ENCODE peak calls at places on chromosomes 11 and 22, in ten cellular contexts. V is HEK293T; Z is fibroblast of lung; Q is T-helper 9 cell; S is amygdala; W is breast epithelium; P is CD4-positive, CD25-positive, alpha-beta regulatory T cell; J is GM19239; U is GM12891; O is EL. M is an unnamed sample.

GRCh38 chr22:41782316-41782715 is 18.2 kb upstream of the CCDC134 start:
- DNase-seq in P (no peak), S (no peak), U (no peak), J (no peak), Z (no peak), V (no peak), O (no peak), Q (peak), W (no peak), M (no peak)

GRCh38 chr11:70915158-70915795 is 337.1 kb downstream of the SHANK2 start:
- DNase-seq in S (no peak), P (no peak), Z (no peak), V (no peak), U (no peak), W (peak), Q (no peak), O (no peak), J (no peak), M (no peak)

GRCh38 chr11:48011125-48012050 is 31.0 kb downstream of the PTPRJ start:
- DNase-seq in V (no peak), Z (no peak), Q (no peak), S (no peak), U (no peak), P (no peak), W (no peak), O (no peak), J (no peak), M (no peak)

GRCh38 chr11:9700105-9700801 is 36.4 kb downstream of the SWAP70 start:
- DNase-seq in V (no peak), W (no peak), O (no peak), Q (no peak), S (no peak), U (no peak), P (no peak), Z (no peak), J (no peak), M (no peak)

GRCh38 chr11:66878554-66878953 is 21.7 kb downstream of the LRFN4 start:
- DNase-seq in S (no peak), U (no peak), J (no peak), P (no peak), W (no peak), Z (no peak), O (no peak), Q (no peak), V (no peak), M (no peak)

GRCh38 chr11:18310800-18311340 is 11.1 kb downstream of the HPS5 start:
- DNase-seq in Q (no peak), V (no peak), O (no peak), W (no peak), Z (peak), J (no peak), P (no peak), U (no peak), S (no peak), M (no peak)

GRCh38 chr22:21443735-21444421 is 23.3 kb upstream of the TMEM191C start:
- DNase-seq in U (no peak), W (peak), Z (no peak), S (no peak), V (no peak), P (no peak), Q (no peak), J (no peak), O (no peak), M (no peak)

GRCh38 chr11:64759722-64760719 is at the start of gene PYGM:
- DNase-seq in Z (peak), O (no peak), Q (no peak), P (no peak), V (no peak), W (peak), U (no peak), S (peak), J (no peak), M (no peak)

GRCh38 chr11:65911682-65912568 is 6.9 kb downstream of the C11orf68 start:
- DNase-seq in U (no peak), S (no peak), V (peak), Z (peak), Q (no peak), W (no peak), O (peak), P (no peak), J (no peak), M (peak)

GRCh38 chr22:29258407-29259252 is 9.2 kb downstream of the RHBDD3 start:
- DNase-seq in O (no peak), U (no peak), W (no peak), Z (no peak), V (no peak), P (no peak), S (no peak), J (no peak), Q (no peak), M (no peak)

GRCh38 chr22:37775785-37776638 is 31.7 kb upstream of the GCAT start:
- DNase-seq in U (no peak), J (no peak), O (peak), Z (peak), S (no peak), W (no peak), V (no peak), Q (no peak), P (no peak), M (peak)

GRCh38 chr11:121471167-121471566 is 18.4 kb upstream of the SORL1-AS1 start:
- DNase-seq in V (no peak), U (no peak), P (no peak), J (no peak), S (no peak), W (no peak), Z (no peak), O (no peak), Q (no peak), M (no peak)

GRCh38 chr22:47651216-47651987 is 889.0 kb downstream of the TBC1D22A start:
- DNase-seq in V (no peak), O (no peak), W (no peak), Q (no peak), U (no peak), J (no peak), Z (no peak), P (no peak), S (no peak), M (no peak)

M was measured in HCEC 1CT.